ENCODE peak calls at places on chromosomes 1 and 21, in seven cellular contexts. O is kidney tubule cell; S is stimulated activated CD8-positive, alpha-beta memory T cell treated with anti-CD3 and anti-CD28 coated beads, Interleukin-4, amount 100 ng/mL, for 1 hour; Y is T-helper 2 cell; A is HEK293T; P is hippocampal formation; W is NT2/D1. D is an unnamed sample.

GRCh38 chr1:119631086-119631432 is 17.0 kb downstream of the ZNF697 start:
- DNase-seq in P (no peak), S (no peak), A (no peak), W (no peak), O (no peak), Y (no peak), D (no peak)

GRCh38 chr1:212752934-212753497 is 38.6 kb downstream of the NSL1 start:
- DNase-seq in Y (peak; percentile 81), P (no peak), W (no peak), A (no peak), O (no peak), S (no peak), D (no peak)

GRCh38 chr1:212566522-212567479 is 41.8 kb upstream of the ATF3 start:
- DNase-seq in O (peak; percentile 86), W (no peak), P (no peak), S (no peak), Y (peak; percentile 93), A (peak; percentile 62), D (peak; percentile 57)

GRCh38 chr1:64755356-64755755 is 10.5 kb downstream of the RAVER2 start:
- DNase-seq in S (no peak), W (no peak), P (no peak), Y (no peak), A (no peak), O (no peak), D (no peak)

GRCh38 chr1:107782192-107782845 is 182.7 kb downstream of the VAV3 start:
- DNase-seq in A (peak; percentile 27), S (no peak), W (peak; percentile 35), Y (peak; percentile 61), P (peak; percentile 62), O (peak; percentile 61), D (peak; percentile 16)

GRCh38 chr1:186487163-186487562 is 26.2 kb upstream of the PDC start:
- DNase-seq in P (no peak), W (no peak), Y (peak; percentile 1), S (no peak), O (no peak), A (no peak), D (no peak)

GRCh38 chr1:81695741-81696140 is 105.0 kb upstream of the ADGRL2 start:
- DNase-seq in A (no peak), W (no peak), Y (no peak), O (peak; percentile 68), S (no peak), P (no peak), D (no peak)

GRCh38 chr1:183841550-183841949 is 36.6 kb downstream of the RGL1 start:
- DNase-seq in Y (peak; percentile 82), W (no peak), P (no peak), A (no peak), S (no peak), O (peak; percentile 29), D (no peak)

GRCh38 chr1:17869826-17870225 is 114.7 kb downstream of the ACTL8 start:
- DNase-seq in A (no peak), P (no peak), S (no peak), Y (no peak), O (no peak), W (no peak), D (no peak)

GRCh38 chr1:79532555-79532954 is 526.0 kb upstream of the ADGRL4 start:
- DNase-seq in Y (no peak), O (no peak), W (no peak), S (no peak), A (no peak), P (no peak), D (no peak)

GRCh38 chr21:41322496-41323382 is 6.1 kb downstream of the FAM3B start:
- DNase-seq in S (no peak), A (no peak), O (no peak), P (no peak), Y (no peak), W (no peak), D (no peak)

GRCh38 chr1:3315991-3316943 is 138.2 kb upstream of the ARHGEF16 start:
- DNase-seq in W (no peak), P (no peak), Y (peak; percentile 58), A (no peak), O (peak; percentile 58), S (no peak), D (no peak)

GRCh38 chr1:21579788-21580187 is 70.6 kb downstream of the ALPL start:
- DNase-seq in P (no peak), O (peak; percentile 82), Y (no peak), S (no peak), W (no peak), A (no peak), D (no peak)

GRCh38 chr1:15073799-15074308 is 79.7 kb upstream of the TMEM51 start:
- DNase-seq in W (no peak), P (no peak), S (no peak), O (no peak), Y (no peak), A (no peak), D (no peak)

GRCh38 chr1:246794261-246795093 is 70.3 kb downstream of the SCCPDH start:
- DNase-seq in O (peak; percentile 12), P (no peak), Y (no peak), A (no peak), S (no peak), W (no peak), D (no peak)

GRCh38 chr1:204319462-204319861 is 40.3 kb downstream of the PLEKHA6 start:
- DNase-seq in P (no peak), O (peak; percentile 92), S (no peak), A (no peak), Y (no peak), W (no peak), D (no peak)

GRCh38 chr1:35178874-35179380 is 14.0 kb downstream of the SFPQ start:
- DNase-seq in A (no peak), O (peak; percentile 64), S (no peak), P (no peak), W (no peak), Y (no peak), D (no peak)

GRCh38 chr1:61455400-61455799 is 269.5 kb downstream of the TM2D1 start:
- DNase-seq in W (no peak), P (no peak), S (no peak), A (no peak), O (no peak), Y (no peak), D (no peak)

GRCh38 chr1:89279011-89279466 is 6.4 kb upstream of the GBP5 start:
- DNase-seq in O (no peak), A (no peak), P (no peak), W (no peak), Y (peak; percentile 78), S (no peak), D (no peak)

GRCh38 chr21:20647603-20648002 is 350.6 kb upstream of the NCAM2 start:
- DNase-seq in Y (no peak), O (no peak), W (no peak), A (no peak), S (no peak), P (no peak), D (no peak)

GRCh38 chr1:200305806-200306205 is 104.0 kb downstream of the ZNF281 start:
- DNase-seq in Y (no peak), O (no peak), A (no peak), W (no peak), P (no peak), S (no peak), D (no peak)

GRCh38 chr1:22048351-22049192 is 3.9 kb upstream of the CDC42 start:
- DNase-seq in W (no peak), P (no peak), Y (peak; percentile 24), O (peak; percentile 64), S (no peak), A (no peak), D (no peak)

GRCh38 chr1:188269956-188270355 is 1441.2 kb downstream of the PLA2G4A start:
- DNase-seq in S (no peak), W (no peak), O (peak; percentile 84), P (no peak), A (no peak), Y (no peak), D (no peak)

GRCh38 chr1:223253916-223254315 is 110.1 kb downstream of the SUSD4 start:
- DNase-seq in Y (no peak), O (no peak), A (no peak), W (no peak), P (no peak), S (no peak), D (no peak)

GRCh38 chr1:3492545-3493246 is 38.2 kb downstream of the ARHGEF16 start:
- DNase-seq in S (no peak), Y (no peak), P (no peak), A (no peak), O (no peak), W (no peak), D (no peak)

D was measured in activated T-helper 1 cell treated with anti-CD3 and anti-CD28 coated beads, Interleukin-12 subunit alpha, Interleukin-12 subunit beta, Interleukin-2, Interleukin-4 antibody, amounts not matched to agents 30 ng/mL and 10 ng/mL and 1 ng/mL, durations not matched to agents 14 hours and 24 hours and 36 hours.